ENCODE peak calls at places on chromosomes 5 and 9, in ten cellular contexts. Q, H, S, T, P, E, I, M, W and K are unnamed samples.

GRCh38 chr9:36357639-36358038 is 42.4 kb downstream of the RNF38 start:
- DNase-seq in Q (no peak), H (no peak), S (no peak), T (no peak), P (no peak), E (no peak), I (no peak), M (no peak), W (no peak), K (no peak)

GRCh38 chr9:23850242-23851023 is 24.4 kb upstream of the ELAVL2 start:
- DNase-seq in Q (no peak), H (no peak), S (no peak), T (no peak), P (no peak), E (no peak), I (no peak), M (no peak), W (no peak), K (no peak)

GRCh38 chr5:103849934-103850333 is 287.3 kb upstream of the NUDT12 start:
- DNase-seq in Q (peak; percentile 91), H (no peak), S (no peak), T (no peak), P (peak; percentile 73), E (no peak), I (no peak), M (peak; percentile 76), W (no peak), K (no peak)

GRCh38 chr5:102638912-102639652 is 116.0 kb upstream of the PAM start:
- DNase-seq in Q (no peak), H (no peak), S (no peak), T (no peak), P (no peak), E (no peak), I (no peak), M (no peak), W (no peak), K (no peak)

GRCh38 chr5:7856855-7857254 is 5.9 kb upstream of the CFAP90 start:
- DNase-seq in Q (peak; percentile 28), H (no peak), S (no peak), T (no peak), P (peak; percentile 15), E (no peak), I (no peak), M (peak; percentile 53), W (peak; percentile 29), K (no peak)

GRCh38 chr9:105269593-105269992 is 25.1 kb downstream of the SLC44A1 start:
- DNase-seq in Q (no peak), H (no peak), S (no peak), T (no peak), P (no peak), E (no peak), I (no peak), M (no peak), W (no peak), K (no peak)

GRCh38 chr9:105681313-105681712 is 13.0 kb upstream of the TMEM38B start:
- DNase-seq in Q (no peak), H (no peak), S (no peak), T (no peak), P (no peak), E (no peak), I (no peak), M (no peak), W (no peak), K (no peak)

GRCh38 chr9:131817627-131818026 is 77.8 kb upstream of the RAPGEF1 start:
- DNase-seq in Q (no peak), H (no peak), S (no peak), T (no peak), P (no peak), E (no peak), I (no peak), M (peak; percentile 80), W (no peak), K (no peak)

GRCh38 chr9:115997923-115998322 is 155.7 kb upstream of the PAPPA start:
- DNase-seq in Q (peak; percentile 88), H (no peak), S (no peak), T (no peak), P (no peak), E (no peak), I (no peak), M (no peak), W (no peak), K (peak; percentile 20)

DNA sequence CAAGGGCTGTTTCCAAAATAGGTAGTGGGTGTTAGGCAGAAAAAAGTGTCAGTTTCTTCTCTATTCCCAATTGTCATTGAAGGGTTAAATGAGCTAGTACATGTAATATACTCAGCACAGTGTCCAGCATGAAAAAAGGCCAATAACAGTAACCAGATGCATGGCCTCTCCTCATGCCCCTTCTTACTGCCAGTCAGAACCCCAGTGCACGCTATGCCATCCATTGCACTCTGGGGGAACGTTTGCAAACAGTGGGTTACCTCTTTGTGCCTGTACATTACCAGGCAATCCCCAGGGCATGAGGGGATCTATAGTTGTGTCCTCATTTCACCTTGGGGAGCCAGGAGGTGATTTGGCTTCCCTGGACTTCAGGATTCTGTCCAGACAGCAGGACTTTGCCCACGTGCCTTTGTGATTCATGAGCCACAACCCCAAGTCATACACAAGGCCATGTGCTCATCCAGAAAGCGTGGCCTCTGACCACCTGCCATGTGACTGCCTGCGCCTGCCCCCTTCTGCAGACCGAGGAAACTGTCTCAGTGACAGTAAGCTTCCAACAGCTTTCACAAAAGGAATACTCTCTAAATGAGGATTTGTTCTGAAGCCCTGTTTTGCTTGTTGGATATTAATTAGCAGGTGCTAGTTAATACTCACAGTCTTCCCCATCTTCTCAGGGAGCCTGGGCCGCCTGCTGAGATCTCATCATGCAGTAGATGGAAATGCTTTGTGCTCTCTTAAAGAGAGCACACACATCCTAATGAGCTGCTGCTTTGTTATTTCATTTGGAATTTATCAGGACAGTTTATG is 36.8 kb upstream of the ANGPTL2 start:
- DNase-seq in Q (peak; percentile 92), H (peak; percentile 26), S (peak; percentile 82), T (peak; percentile 92), P (peak; percentile 35), E (no peak), I (peak; percentile 79), M (peak; percentile 74), W (no peak), K (peak; percentile 75)
- TF ChIP-seq POLR2A in Q (no peak), H (no peak), S (no peak), T (no peak), P (no peak), E (no peak), I (no peak), M (no peak), W (no peak), K (no peak)

DNA sequence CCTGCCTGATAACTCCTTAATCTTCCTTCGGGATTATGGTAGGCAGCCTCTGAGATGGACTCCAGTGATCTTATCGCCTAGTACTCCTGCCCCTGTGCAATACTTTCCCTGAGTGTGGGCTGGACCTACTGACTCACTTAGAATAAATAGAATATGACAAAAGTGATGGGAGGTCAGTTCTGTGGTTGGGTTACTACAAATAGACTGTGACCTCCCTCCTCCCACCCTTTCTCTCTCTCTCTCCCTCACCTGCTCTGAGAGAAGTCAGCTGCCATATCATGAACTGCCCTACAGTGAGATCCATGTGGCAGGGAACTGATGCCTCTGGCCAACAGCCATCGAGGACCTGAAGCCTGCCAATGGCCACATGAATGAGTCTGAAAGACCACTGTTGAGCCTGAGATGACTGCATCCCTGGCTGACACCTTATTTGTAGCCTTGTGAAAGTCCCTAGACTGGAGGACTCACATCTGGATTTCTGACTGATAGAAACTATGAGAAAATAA is 31.7 kb downstream of the NRG2 start:
- DNase-seq in Q (peak; percentile 1), H (no peak), S (no peak), T (no peak), P (no peak), E (no peak), I (no peak), M (peak; percentile 28), W (no peak), K (no peak)
- TF ChIP-seq POLR2A in Q (no peak), H (no peak), S (no peak), T (no peak), P (no peak), E (no peak), I (no peak), M (no peak), W (no peak), K (no peak)

GRCh38 chr9:1298027-1298426 is 247.9 kb downstream of the DMRT2 start:
- DNase-seq in Q (no peak), H (no peak), S (no peak), T (no peak), P (no peak), E (no peak), I (no peak), M (no peak), W (no peak), K (no peak)

GRCh38 chr9:1296331-1296730 is 246.2 kb downstream of the DMRT2 start:
- DNase-seq in Q (no peak), H (no peak), S (no peak), T (no peak), P (no peak), E (no peak), I (no peak), M (no peak), W (no peak), K (no peak)

DNA sequence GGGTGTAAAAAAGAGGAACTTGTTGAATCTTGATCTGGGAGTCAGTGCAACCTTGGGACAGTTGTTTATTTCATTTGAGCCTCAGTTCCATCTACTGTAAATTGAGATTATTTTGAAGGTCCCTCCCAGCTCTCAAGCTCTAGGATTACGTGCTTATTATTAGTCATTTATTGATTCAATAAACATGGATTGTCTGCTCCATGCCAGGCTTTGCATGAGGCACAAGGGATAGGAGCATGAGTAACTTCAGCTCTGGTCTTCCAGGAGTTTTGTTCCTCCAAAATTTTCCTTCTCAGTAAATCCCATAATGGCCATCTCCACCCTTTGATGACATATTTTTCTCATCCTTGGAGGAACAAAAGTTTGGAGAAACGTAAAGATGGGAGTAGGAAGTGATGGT is 244.5 kb downstream of the DMRT2 start:
- DNase-seq in Q (no peak), H (no peak), S (no peak), T (no peak), P (no peak), E (no peak), I (no peak), M (no peak), W (no peak), K (no peak)
- TF ChIP-seq POLR2A in Q (no peak), H (no peak), S (no peak), T (no peak), P (no peak), E (no peak), I (no peak), M (no peak), W (no peak), K (no peak)

DNA sequence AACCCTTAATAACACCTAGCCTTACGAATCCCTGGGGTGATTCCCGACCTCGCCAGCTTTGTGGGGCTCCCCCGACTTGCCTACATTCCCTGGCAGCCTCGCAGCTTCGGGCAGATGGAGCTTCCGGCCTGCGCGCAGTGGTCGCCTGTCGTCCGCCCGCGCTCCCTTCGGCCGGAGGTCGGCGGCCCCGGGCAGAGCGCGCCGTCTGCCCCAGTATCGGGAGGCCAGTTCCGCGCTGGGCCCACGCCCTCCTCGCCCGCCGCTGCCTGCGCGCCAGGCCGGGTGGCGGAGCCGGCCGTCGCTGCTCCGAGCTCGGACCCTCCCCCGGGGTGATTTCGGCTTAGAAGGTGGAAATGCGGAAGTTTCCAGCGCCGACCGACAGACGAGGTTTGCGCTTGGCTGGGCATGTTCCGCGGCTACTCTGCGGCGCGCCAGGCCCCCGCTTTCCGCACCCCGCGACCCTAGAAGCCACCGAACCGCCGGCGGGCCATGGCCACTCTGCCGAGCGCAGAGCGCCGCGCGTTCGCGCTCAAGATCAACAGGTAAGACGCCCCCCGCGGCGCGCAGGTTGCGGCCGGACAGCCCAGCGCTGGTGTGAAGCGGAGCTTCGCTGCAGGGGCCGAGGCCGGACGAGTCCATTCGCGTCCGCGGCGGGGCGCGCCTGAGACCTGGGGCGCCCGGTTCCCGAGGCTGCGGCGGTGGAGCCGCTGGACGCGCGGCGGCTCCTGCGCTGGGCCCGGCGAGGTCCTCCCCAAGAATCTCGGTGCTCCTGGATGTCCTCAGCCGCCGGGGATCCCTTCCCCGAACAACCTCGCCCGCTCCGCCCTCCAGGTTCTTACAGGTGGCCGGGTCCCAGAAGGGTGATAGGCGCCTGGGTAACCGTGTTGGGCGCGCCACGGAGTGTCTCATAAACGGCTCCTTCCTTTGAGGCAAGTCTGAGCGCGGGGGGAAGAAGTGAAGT is at the start of gene DOCK8:
- DNase-seq in Q (no peak), H (peak; percentile 83), S (peak; percentile 87), T (peak; percentile 76), P (peak; percentile 35), E (peak; percentile 55), I (peak; percentile 57), M (peak; percentile 75), W (peak; percentile 80), K (peak; percentile 22)
- TF ChIP-seq POLR2A in Q (no peak), H (no peak), S (no peak), T (no peak), P (no peak), E (peak; percentile 38), I (no peak), M (no peak), W (peak; percentile 86), K (no peak)